ENCODE peak calls at places on chromosomes 7 and 10, in five cellular contexts. J, Q, R, W and A are unnamed samples.

GRCh38 chr10:114821915-114822770 is 563 bp downstream of the FHIP2A start:
- DNase-seq in J (no peak), Q (no peak), R (no peak), W (no peak), A (no peak)

GRCh38 chr7:100493476-100494264 is 9.9 kb downstream of the NYAP1 start:
- DNase-seq in J (no peak), Q (no peak), R (no peak), W (no peak), A (no peak)

GRCh38 chr7:28088032-28088431 is 92.6 kb downstream of the JAZF1 start:
- DNase-seq in J (no peak), Q (no peak), R (no peak), W (no peak), A (no peak)

GRCh38 chr7:18952846-18953245 is 164.6 kb downstream of the TWIST1 start:
- DNase-seq in J (no peak), Q (no peak), R (no peak), W (no peak), A (no peak)

GRCh38 chr7:46139079-46139478 is 218.0 kb upstream of the IGFBP3 start:
- DNase-seq in J (peak), Q (no peak), R (no peak), W (no peak), A (peak)

GRCh38 chr7:138602456-138602855 is 98.7 kb downstream of the SVOPL start:
- DNase-seq in J (no peak), Q (no peak), R (no peak), W (no peak), A (no peak)

GRCh38 chr10:110057461-110057860 is 49.7 kb downstream of the ADD3 start:
- DNase-seq in J (no peak), Q (no peak), R (no peak), W (peak), A (no peak)

GRCh38 chr7:25860206-25860881 is 291.7 kb upstream of the NFE2L3 start:
- DNase-seq in J (no peak), Q (no peak), R (no peak), W (no peak), A (no peak)

GRCh38 chr10:20157314-20157713 is 341.1 kb downstream of the PLXDC2 start:
- DNase-seq in J (no peak), Q (no peak), R (no peak), W (no peak), A (no peak)

GRCh38 chr10:13019280-13019679 is 17.8 kb upstream of the CCDC3 start:
- DNase-seq in J (no peak), Q (no peak), R (no peak), W (no peak), A (no peak)

GRCh38 chr7:155965010-155965409 is 152.7 kb upstream of the SHH start:
- DNase-seq in J (no peak), Q (no peak), R (no peak), W (no peak), A (no peak)

GRCh38 chr10:14405076-14406065 is 74.6 kb upstream of the FRMD4A start:
- DNase-seq in J (peak), Q (no peak), R (no peak), W (no peak), A (peak)

GRCh38 chr7:15998617-15999016 is 312.1 kb upstream of the MEOX2 start:
- DNase-seq in J (no peak), Q (no peak), R (no peak), W (no peak), A (no peak)

GRCh38 chr10:84798333-84798732 is 469.9 kb downstream of the CCSER2 start:
- DNase-seq in J (no peak), Q (no peak), R (no peak), W (no peak), A (no peak)

GRCh38 chr7:4769753-4770152 is 5.7 kb upstream of the AP5Z1 start:
- DNase-seq in J (no peak), Q (no peak), R (no peak), W (no peak), A (no peak)

GRCh38 chr10:12981570-12981969 is 19.9 kb downstream of the CCDC3 start:
- DNase-seq in J (peak), Q (no peak), R (no peak), W (peak), A (no peak)

GRCh38 chr7:6564091-6564770 is 13.0 kb upstream of the GRID2IP start:
- DNase-seq in J (no peak), Q (no peak), R (no peak), W (no peak), A (no peak)

GRCh38 chr10:21330628-21331020 is 194.9 kb downstream of the SKIDA1 start:
- DNase-seq in J (no peak), Q (no peak), R (no peak), W (no peak), A (no peak)

GRCh38 chr10:123879596-123880257 is 11.9 kb downstream of the CPXM2 start:
- DNase-seq in J (no peak), Q (no peak), R (no peak), W (no peak), A (no peak)

GRCh38 chr7:78576196-78576595 is 777.6 kb downstream of the PHTF2 start:
- DNase-seq in J (no peak), Q (no peak), R (peak), W (no peak), A (no peak)

GRCh38 chr10:72692897-72693598 is 1.1 kb downstream of the MCU start:
- DNase-seq in J (no peak), Q (no peak), R (no peak), W (no peak), A (no peak)

GRCh38 chr7:28102778-28103177 is 77.8 kb downstream of the JAZF1 start:
- DNase-seq in J (no peak), Q (no peak), R (no peak), W (no peak), A (peak)

GRCh38 chr10:84269773-84270172 is 24.9 kb downstream of the RGR start:
- DNase-seq in J (peak), Q (no peak), R (no peak), W (no peak), A (peak)

GRCh38 chr7:3367271-3367670 is 66.2 kb downstream of the SDK1 start:
- DNase-seq in J (no peak), Q (no peak), R (no peak), W (no peak), A (no peak)

GRCh38 chr7:26013551-26014083 is 138.4 kb upstream of the NFE2L3 start:
- DNase-seq in J (no peak), Q (no peak), R (no peak), W (no peak), A (no peak)

GRCh38 chr10:3071405-3072198 is 4.3 kb downstream of the PFKP start:
- DNase-seq in J (no peak), Q (no peak), R (no peak), W (no peak), A (peak)

GRCh38 chr10:124971276-124971675 is 29.4 kb downstream of the ZRANB1 start:
- DNase-seq in J (no peak), Q (no peak), R (no peak), W (no peak), A (no peak)

GRCh38 chr10:110737886-110738634 is 93.9 kb downstream of the RBM20 start:
- DNase-seq in J (peak), Q (no peak), R (no peak), W (no peak), A (no peak)

GRCh38 chr10:70053212-70053895 is 708 bp downstream of the MACROH2A2 start:
- DNase-seq in J (no peak), Q (no peak), R (no peak), W (no peak), A (no peak)

GRCh38 chr10:121975295-121976086 is 474 bp upstream of the NSMCE4A start:
- DNase-seq in J (no peak), Q (no peak), R (no peak), W (no peak), A (no peak)

GRCh38 chr7:24963218-24963617 is 16.8 kb downstream of the OSBPL3 start:
- DNase-seq in J (no peak), Q (no peak), R (no peak), W (no peak), A (no peak)

GRCh38 chr7:1959305-1959704 is 273.4 kb downstream of the MAD1L1 start:
- DNase-seq in J (no peak), Q (no peak), R (no peak), W (no peak), A (no peak)

GRCh38 chr10:66931340-66931948 is 5.6 kb downstream of the LRRTM3 start:
- DNase-seq in J (peak), Q (no peak), R (peak), W (peak), A (peak)

DNA sequence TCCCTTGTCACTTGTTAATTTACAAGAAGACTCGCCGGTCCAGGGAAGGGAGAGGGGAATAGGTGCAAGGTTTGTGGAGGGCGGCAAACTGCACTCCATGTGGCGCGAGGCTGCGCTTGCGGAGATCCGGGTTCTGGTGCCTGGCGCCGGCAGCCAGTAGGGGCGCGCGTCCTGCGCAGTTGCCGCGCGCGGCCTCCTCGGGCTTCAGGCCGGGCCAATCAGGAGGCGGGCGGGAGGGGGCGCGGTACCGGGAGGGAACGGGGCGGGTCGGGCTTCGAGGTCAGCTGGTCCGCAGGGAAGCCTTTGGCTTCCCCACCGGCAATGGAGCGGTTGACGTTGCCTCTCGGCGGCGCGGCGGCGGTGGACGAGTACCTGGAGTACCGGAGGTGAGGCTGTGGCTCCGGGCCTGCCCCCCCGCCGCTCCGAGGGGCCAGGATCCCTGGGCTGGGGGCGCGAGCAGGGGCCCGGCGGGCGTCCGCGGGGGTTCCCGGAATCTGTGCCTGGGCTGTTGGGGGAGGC is at the start of gene FAM221A:
- DNase-seq in J (peak), Q (peak), R (no peak), W (no peak), A (no peak)
- H3K4me3 ChIP-seq in J (peak), Q (peak), R (no peak), W (peak), A (peak)

DNA sequence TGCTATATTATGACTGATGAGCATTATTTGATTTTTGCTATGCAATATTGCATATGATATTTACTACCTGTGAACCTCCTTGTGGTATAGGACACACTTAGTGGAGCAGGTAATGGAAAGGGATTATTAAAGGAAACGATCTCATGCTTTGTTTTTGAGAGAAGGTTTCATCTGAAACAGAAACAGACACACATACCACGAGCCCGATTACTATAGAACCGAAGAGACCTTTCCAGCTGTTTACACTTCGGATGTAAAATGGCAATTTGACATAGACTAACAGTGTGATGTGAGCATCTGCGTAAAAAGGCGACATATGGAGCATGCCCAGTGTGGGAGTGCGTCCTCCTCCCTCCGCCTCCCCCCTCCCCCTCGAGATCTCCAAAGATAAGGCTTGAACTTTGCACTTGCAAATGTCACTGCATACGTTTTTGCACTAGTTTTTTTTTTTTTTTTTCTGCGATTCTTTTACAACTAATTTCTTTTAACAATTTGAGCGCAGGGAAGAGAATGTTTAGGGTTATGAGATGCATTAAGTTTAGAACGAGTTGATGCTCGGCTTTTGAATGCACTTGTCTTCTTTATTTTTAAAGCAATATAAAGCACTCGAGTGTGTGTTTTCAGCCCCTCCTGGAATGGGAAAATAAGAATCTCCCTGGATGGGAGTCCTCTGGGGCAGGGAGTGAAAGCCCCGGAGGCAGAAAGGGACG is 251.0 kb downstream of the NSUN6 start:
- DNase-seq in J (no peak), Q (no peak), R (no peak), W (no peak), A (no peak)
- H3K4me3 ChIP-seq in J (peak), Q (no peak), R (peak), W (no peak), A (no peak)

GRCh38 chr10:26804418-26805393 is 56.1 kb downstream of the ABI1 start:
- DNase-seq in J (no peak), Q (no peak), R (no peak), W (no peak), A (no peak)
- H3K4me3 ChIP-seq in J (no peak), Q (no peak), R (no peak), W (no peak), A (no peak)

DNA sequence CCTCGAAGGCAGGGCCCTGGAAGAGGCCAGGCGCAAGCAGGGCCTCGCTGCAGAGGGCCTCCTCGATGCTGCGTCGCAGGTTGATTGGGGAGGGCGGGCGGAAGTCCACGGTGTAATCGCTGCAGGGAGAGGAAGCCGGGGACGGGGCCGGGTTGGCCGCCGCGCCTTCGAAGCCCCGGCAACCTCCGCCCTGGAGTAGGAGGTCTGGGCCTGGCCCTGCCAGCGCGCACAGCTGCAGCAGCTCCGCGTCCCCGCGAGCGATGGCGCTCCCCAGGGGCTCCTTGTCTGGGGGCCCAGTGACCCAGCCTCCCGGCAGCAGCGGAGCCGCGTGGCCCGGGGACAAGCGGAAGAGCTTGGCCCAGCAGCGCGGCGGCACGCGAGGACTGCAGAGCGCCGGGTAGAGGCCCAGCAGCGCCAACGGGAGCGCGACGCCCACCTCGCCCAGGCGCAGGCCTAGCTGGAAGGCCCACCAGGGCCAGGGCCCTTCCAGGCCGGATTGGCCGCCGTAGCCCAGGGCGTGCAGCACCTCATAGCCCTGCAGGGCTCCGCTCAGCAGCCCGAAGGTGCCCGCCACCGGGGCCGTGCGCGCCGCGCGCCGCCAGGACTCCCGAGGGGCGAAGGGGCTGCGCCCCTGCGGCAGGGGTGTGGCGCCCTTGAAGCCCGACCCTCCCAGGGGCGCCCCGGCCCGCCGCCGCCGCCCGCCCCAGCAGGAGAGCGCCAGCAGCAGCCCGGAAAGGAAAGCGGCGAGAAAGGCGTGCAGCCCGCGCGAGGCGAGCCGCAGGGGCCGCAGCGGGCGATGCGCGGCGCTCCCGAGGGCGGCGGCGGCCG is 7.8 kb upstream of the RBM28 start:
- DNase-seq in J (no peak), Q (no peak), R (no peak), W (no peak), A (no peak)
- H3K4me3 ChIP-seq in J (no peak), Q (peak), R (no peak), W (no peak), A (no peak)